ENCODE peak calls at places on chromosomes 5 and 9, in five cellular contexts. One of them, this sample, is unnamed.

GRCh38 chr5:68436686-68437520 is 221.3 kb downstream of the PIK3R1 start:
- DNase-seq in LHCN-M2: peak
- DNase-seq in CD4-positive, alpha-beta memory T cell: no peak
- DNase-seq in upper lobe of left lung: no peak
- DNase-seq in GM12891: no peak
- DNase-seq in this sample: no peak

GRCh38 chr5:173534031-173534430 is 82.4 kb downstream of the BOD1 start:
- DNase-seq in CD4-positive, alpha-beta memory T cell: no peak
- DNase-seq in LHCN-M2: no peak
- DNase-seq in GM12891: no peak
- DNase-seq in upper lobe of left lung: no peak
- DNase-seq in this sample: no peak

GRCh38 chr5:27403248-27403882 is 365.0 kb upstream of the CDH9 start:
- DNase-seq in LHCN-M2: peak
- DNase-seq in CD4-positive, alpha-beta memory T cell: no peak
- DNase-seq in upper lobe of left lung: no peak
- DNase-seq in GM12891: no peak
- DNase-seq in this sample: no peak

GRCh38 chr9:132892383-132892782 is 13.7 kb downstream of the SPACA9 start:
- DNase-seq in LHCN-M2: no peak
- DNase-seq in upper lobe of left lung: peak
- DNase-seq in CD4-positive, alpha-beta memory T cell: no peak
- DNase-seq in GM12891: no peak
- DNase-seq in this sample: no peak

GRCh38 chr5:130402906-130403305 is 498.6 kb downstream of the CHSY3 start:
- DNase-seq in GM12891: no peak
- DNase-seq in upper lobe of left lung: no peak
- DNase-seq in LHCN-M2: no peak
- DNase-seq in CD4-positive, alpha-beta memory T cell: no peak
- DNase-seq in this sample: no peak

GRCh38 chr5:133113331-133114061 is 61.7 kb downstream of the HSPA4 start:
- DNase-seq in upper lobe of left lung: no peak
- DNase-seq in GM12891: no peak
- DNase-seq in CD4-positive, alpha-beta memory T cell: no peak
- DNase-seq in LHCN-M2: peak
- DNase-seq in this sample: no peak

GRCh38 chr9:69945671-69946141 is 97.9 kb upstream of the MAMDC2 start:
- DNase-seq in GM12891: no peak
- DNase-seq in LHCN-M2: peak
- DNase-seq in CD4-positive, alpha-beta memory T cell: no peak
- DNase-seq in upper lobe of left lung: no peak
- DNase-seq in this sample: no peak

GRCh38 chr5:61159841-61160240 is 2.4 kb downstream of the SMIM15 start:
- DNase-seq in GM12891: no peak
- DNase-seq in LHCN-M2: no peak
- DNase-seq in upper lobe of left lung: no peak
- DNase-seq in CD4-positive, alpha-beta memory T cell: no peak
- DNase-seq in this sample: no peak

GRCh38 chr9:86945868-86946711 is 1.2 kb downstream of the GAS1 start:
- DNase-seq in CD4-positive, alpha-beta memory T cell: peak
- DNase-seq in LHCN-M2: peak
- DNase-seq in upper lobe of left lung: peak
- DNase-seq in GM12891: peak
- DNase-seq in this sample: peak

GRCh38 chr9:138063033-138063432 is 185.5 kb downstream of the CACNA1B start:
- DNase-seq in GM12891: no peak
- DNase-seq in upper lobe of left lung: no peak
- DNase-seq in CD4-positive, alpha-beta memory T cell: no peak
- DNase-seq in LHCN-M2: no peak
- DNase-seq in this sample: no peak

GRCh38 chr9:36268007-36268427 is 9.8 kb upstream of the GNE start:
- DNase-seq in upper lobe of left lung: no peak
- DNase-seq in GM12891: no peak
- DNase-seq in LHCN-M2: peak
- DNase-seq in CD4-positive, alpha-beta memory T cell: no peak
- DNase-seq in this sample: no peak

GRCh38 chr5:170216262-170216864 is 16.4 kb upstream of the C5orf58 start:
- DNase-seq in upper lobe of left lung: no peak
- DNase-seq in CD4-positive, alpha-beta memory T cell: no peak
- DNase-seq in LHCN-M2: peak
- DNase-seq in GM12891: no peak
- DNase-seq in this sample: no peak

GRCh38 chr9:93668261-93668871 is 92.0 kb downstream of the PHF2 start:
- DNase-seq in CD4-positive, alpha-beta memory T cell: no peak
- DNase-seq in LHCN-M2: no peak
- DNase-seq in GM12891: no peak
- DNase-seq in upper lobe of left lung: peak
- DNase-seq in this sample: no peak

GRCh38 chr9:87337335-87338074 is 160.2 kb upstream of the DAPK1 start:
- DNase-seq in CD4-positive, alpha-beta memory T cell: no peak
- DNase-seq in upper lobe of left lung: no peak
- DNase-seq in LHCN-M2: peak
- DNase-seq in GM12891: no peak
- DNase-seq in this sample: no peak

GRCh38 chr9:29691145-29691544 is 2117.9 kb upstream of the C9orf72 start:
- DNase-seq in LHCN-M2: no peak
- DNase-seq in upper lobe of left lung: no peak
- DNase-seq in CD4-positive, alpha-beta memory T cell: no peak
- DNase-seq in GM12891: no peak
- DNase-seq in this sample: no peak